ENCODE peak calls at places on chromosomes 13 and 19, in eight cellular contexts. G, J, W, C, M, R, H and Q are unnamed samples.

GRCh38 chr19:40335101-40335500 is 13.1 kb downstream of the C19orf47 start:
- DNase-seq in H (no peak), C (no peak), J (no peak), W (no peak), G (no peak), R (no peak), M (no peak), Q (no peak)

GRCh38 chr19:41515054-41515652 is 60.8 kb upstream of the CEACAM21 start:
- DNase-seq in G (no peak), R (no peak), J (no peak), M (no peak), H (no peak), C (no peak), W (no peak), Q (no peak)

GRCh38 chr19:29442910-29443309 is 82.9 kb upstream of the VSTM2B start:
- DNase-seq in G (no peak), J (no peak), H (no peak), C (no peak), W (no peak), M (no peak), R (no peak), Q (no peak)

GRCh38 chr19:2168619-2169424 is 5.1 kb downstream of the DOT1L start:
- DNase-seq in R (peak), M (peak), G (peak), W (no peak), H (peak), J (peak), C (peak), Q (peak)

GRCh38 chr19:51458051-51458645 is at the start of gene SIGLEC8:
- DNase-seq in W (no peak), M (no peak), C (no peak), H (no peak), J (no peak), R (no peak), G (no peak), Q (no peak)

GRCh38 chr13:42041684-42042035 is 6.8 kb upstream of the DGKH start:
- DNase-seq in R (no peak), H (no peak), G (peak), M (peak), W (no peak), J (peak), C (peak), Q (peak)

GRCh38 chr19:31253816-31254551 is 95.3 kb downstream of the TSHZ3 start:
- DNase-seq in G (no peak), C (peak), M (no peak), W (no peak), R (no peak), J (peak), H (no peak), Q (no peak)

GRCh38 chr13:92251815-92252214 is 853.4 kb downstream of the GPC5 start:
- DNase-seq in C (no peak), W (no peak), M (no peak), R (no peak), G (no peak), J (no peak), H (no peak), Q (no peak)

GRCh38 chr19:38693380-38694223 is 46.2 kb downstream of the ACTN4 start:
- DNase-seq in C (peak), R (no peak), M (no peak), J (peak), H (no peak), G (no peak), W (peak), Q (peak)

GRCh38 chr13:33392794-33393371 is 107.3 kb upstream of the STARD13 start:
- DNase-seq in C (no peak), H (no peak), M (no peak), R (no peak), J (no peak), G (no peak), W (no peak), Q (no peak)

GRCh38 chr13:50691682-50692263 is 151.7 kb downstream of the DLEU7 start:
- DNase-seq in M (no peak), G (no peak), C (no peak), H (no peak), J (no peak), W (no peak), R (no peak), Q (no peak)

GRCh38 chr13:51277943-51278342 is 55.7 kb downstream of the FAM124A start:
- DNase-seq in C (no peak), W (no peak), R (no peak), G (no peak), H (no peak), J (no peak), M (no peak), Q (no peak)

GRCh38 chr13:67792151-67792665 is 562.1 kb upstream of the PCDH9 start:
- DNase-seq in C (no peak), J (no peak), R (no peak), W (no peak), G (no peak), M (no peak), H (no peak), Q (no peak)

GRCh38 chr13:75415720-75416119 is 66.2 kb downstream of the TBC1D4 start:
- DNase-seq in H (no peak), R (peak), G (no peak), M (no peak), C (peak), W (no peak), J (peak), Q (no peak)

GRCh38 chr13:51292000-51292550 is 47.4 kb upstream of the SERPINE3 start:
- DNase-seq in W (no peak), M (no peak), H (no peak), J (peak), C (no peak), G (no peak), R (no peak), Q (no peak)

GRCh38 chr13:39490136-39490535 is 112.9 kb downstream of the LHFPL6 start:
- DNase-seq in R (no peak), H (no peak), G (no peak), C (no peak), W (no peak), J (no peak), M (no peak), Q (no peak)

GRCh38 chr13:112066624-112067004 is 335 bp upstream of the SOX1 start:
- DNase-seq in R (no peak), H (no peak), M (no peak), G (no peak), J (no peak), C (no peak), W (peak), Q (no peak)

GRCh38 chr13:77386046-77386445 is 59.2 kb upstream of the MYCBP2 start:
- DNase-seq in J (no peak), R (no peak), W (no peak), G (no peak), C (no peak), M (no peak), H (no peak), Q (no peak)

GRCh38 chr19:4676955-4677731 is 7.0 kb upstream of the MYDGF start:
- DNase-seq in G (no peak), H (no peak), C (no peak), M (no peak), R (no peak), J (peak), W (no peak), Q (no peak)

GRCh38 chr13:71632721-71633120 is 234.3 kb downstream of the DACH1 start:
- DNase-seq in W (no peak), M (no peak), J (no peak), H (no peak), R (no peak), G (no peak), C (no peak), Q (no peak)

GRCh38 chr13:25574437-25575426 is 203.0 kb downstream of the ATP8A2 start:
- DNase-seq in R (peak), W (peak), J (peak), H (no peak), M (peak), C (peak), G (no peak), Q (peak)

GRCh38 chr13:32585625-32586021 is 629 bp upstream of the PDS5B start:
- DNase-seq in R (no peak), W (peak), C (no peak), M (no peak), G (no peak), J (no peak), H (no peak), Q (no peak)

GRCh38 chr19:10551698-10552301 is 8.1 kb downstream of the ATG4D start:
- DNase-seq in J (no peak), H (peak), W (peak), C (peak), G (no peak), R (no peak), M (no peak), Q (no peak)
- TF ChIP-seq CTCF in J (peak), H (peak), W (no peak), C (peak), G (no peak), R (no peak), M (no peak), Q (no peak)

DNA sequence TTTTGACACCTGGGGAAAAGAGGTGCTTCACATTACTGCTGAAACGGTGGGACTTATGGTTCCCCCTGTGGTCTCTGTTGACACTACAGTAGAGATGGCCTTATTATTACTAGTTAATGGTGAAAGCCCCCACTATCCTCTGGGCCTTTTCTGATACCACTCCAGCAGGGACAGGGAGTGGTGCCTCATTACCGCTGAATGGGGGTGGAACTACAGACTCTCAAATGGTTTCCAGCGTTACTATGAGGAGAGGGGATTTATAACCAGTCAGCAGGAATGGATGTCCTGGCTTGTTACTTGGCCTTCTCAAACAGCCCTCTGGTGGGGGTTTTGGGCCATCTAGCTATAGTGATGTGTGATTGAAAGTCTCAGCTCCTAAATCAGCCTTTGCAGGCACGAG is 96.7 kb upstream of the DIAPH3 start:
- DNase-seq in G (no peak), R (no peak), W (no peak), M (no peak), C (no peak), H (no peak), J (no peak), Q (no peak)
- TF ChIP-seq CTCF in G (no peak), R (no peak), W (no peak), M (no peak), C (no peak), H (peak), J (no peak), Q (no peak)

GRCh38 chr19:45152504-45153338 is 8.1 kb downstream of the NKPD1 start:
- DNase-seq in M (no peak), J (peak), W (peak), R (no peak), G (peak), H (no peak), C (no peak), Q (peak)
- TF ChIP-seq CTCF in M (no peak), J (no peak), W (no peak), R (no peak), G (no peak), H (peak), C (peak), Q (no peak)

GRCh38 chr19:34664870-34665269 is 12.1 kb downstream of the SCGB2B2 start:
- DNase-seq in W (no peak), C (no peak), R (no peak), M (no peak), G (no peak), J (no peak), H (no peak), Q (no peak)

GRCh38 chr19:34664168-34664567 is 12.8 kb downstream of the SCGB2B2 start:
- DNase-seq in C (no peak), H (no peak), M (no peak), R (no peak), W (no peak), G (no peak), J (no peak), Q (no peak)

GRCh38 chr19:34666200-34666957 is 10.6 kb downstream of the SCGB2B2 start:
- DNase-seq in M (no peak), W (no peak), R (no peak), H (no peak), G (no peak), J (no peak), C (no peak), Q (no peak)

GRCh38 chr19:34661357-34661756 is 15.6 kb downstream of the SCGB2B2 start:
- DNase-seq in H (no peak), C (no peak), J (no peak), W (no peak), R (no peak), G (no peak), M (no peak), Q (no peak)

DNA sequence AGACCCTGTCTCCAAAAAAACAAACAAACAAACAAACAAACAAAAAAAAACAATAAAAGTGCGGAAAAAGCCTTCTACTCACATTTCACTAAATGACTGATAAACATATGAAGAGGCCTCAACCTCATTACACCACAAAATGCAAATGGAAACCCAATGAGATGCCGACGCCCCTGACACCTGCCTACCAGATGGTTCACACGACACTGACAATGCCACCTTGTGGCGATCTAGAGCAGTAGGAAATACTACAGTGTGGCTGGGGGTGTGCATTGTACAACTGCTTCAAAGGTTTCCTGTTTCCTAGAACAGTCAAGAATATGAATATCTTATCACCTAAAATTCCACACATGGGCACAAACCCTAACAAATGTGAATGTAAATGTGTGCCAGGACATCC is 14.0 kb downstream of the SCGB2B2 start:
- DNase-seq in W (no peak), R (no peak), G (no peak), H (no peak), J (no peak), C (no peak), M (no peak), Q (no peak)
- TF ChIP-seq CTCF in W (peak), R (peak), G (no peak), H (peak), J (no peak), C (peak), M (no peak), Q (peak)

DNA sequence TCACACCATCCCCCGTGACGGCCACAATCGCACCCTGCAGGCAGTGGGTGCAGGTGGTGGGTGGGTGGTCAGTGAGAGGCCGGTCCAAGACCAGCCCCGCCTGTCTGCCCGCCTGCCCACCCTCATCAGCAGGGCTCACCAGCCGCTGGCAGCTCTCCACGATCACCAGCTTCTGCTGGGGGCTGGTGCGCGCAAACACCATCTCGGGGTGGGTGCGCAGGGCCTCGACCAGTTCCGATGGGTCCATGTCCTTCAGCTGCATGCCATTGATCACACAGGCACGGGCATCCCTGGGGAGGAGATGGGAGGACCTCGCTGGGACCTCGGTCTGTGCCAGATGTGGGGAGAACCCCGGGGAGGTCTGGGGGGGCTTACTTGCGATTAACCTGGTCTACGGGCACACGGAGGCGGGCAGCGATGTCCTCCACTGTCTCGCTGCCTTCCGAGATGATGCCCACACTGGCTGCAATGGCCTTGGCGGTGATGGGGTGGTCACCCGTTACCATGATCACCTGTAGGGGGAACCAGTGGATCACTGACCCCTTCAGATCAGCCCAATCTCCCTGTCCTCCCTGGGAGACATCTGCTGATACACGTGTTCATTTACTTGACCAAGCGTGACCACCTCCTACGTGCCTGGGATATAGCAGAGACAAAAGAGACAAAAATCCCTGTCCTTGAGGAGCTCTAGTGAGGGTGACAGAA is 8.0 kb downstream of the ATP4A start:
- DNase-seq in J (peak), R (no peak), W (no peak), M (no peak), C (no peak), H (no peak), G (no peak), Q (no peak)
- TF ChIP-seq CTCF in J (peak), R (peak), W (no peak), M (no peak), C (peak), H (peak), G (no peak), Q (peak)

DNA sequence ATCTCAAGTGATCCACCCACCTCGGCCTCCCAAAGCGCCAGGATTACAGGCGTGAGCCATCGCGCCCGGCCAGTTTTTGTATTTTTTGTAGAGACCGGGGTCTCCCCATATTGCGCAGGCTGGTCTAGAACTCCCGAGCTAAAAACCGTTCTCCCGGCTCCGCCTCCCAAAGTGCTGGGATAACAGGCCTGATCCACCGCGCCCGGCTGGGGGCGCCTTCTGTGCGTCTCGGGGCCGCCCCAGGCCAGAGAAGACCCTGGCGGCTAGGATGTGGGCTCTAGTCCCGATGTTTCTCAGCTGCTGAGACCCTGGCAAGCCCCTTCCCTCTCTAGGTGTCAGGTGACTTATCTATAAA is 3.6 kb downstream of the ARHGAP45 start:
- DNase-seq in G (no peak), J (no peak), H (no peak), M (no peak), R (no peak), C (no peak), W (no peak), Q (no peak)
- TF ChIP-seq CTCF in G (no peak), J (peak), H (peak), M (no peak), R (peak), C (peak), W (no peak), Q (no peak)

DNA sequence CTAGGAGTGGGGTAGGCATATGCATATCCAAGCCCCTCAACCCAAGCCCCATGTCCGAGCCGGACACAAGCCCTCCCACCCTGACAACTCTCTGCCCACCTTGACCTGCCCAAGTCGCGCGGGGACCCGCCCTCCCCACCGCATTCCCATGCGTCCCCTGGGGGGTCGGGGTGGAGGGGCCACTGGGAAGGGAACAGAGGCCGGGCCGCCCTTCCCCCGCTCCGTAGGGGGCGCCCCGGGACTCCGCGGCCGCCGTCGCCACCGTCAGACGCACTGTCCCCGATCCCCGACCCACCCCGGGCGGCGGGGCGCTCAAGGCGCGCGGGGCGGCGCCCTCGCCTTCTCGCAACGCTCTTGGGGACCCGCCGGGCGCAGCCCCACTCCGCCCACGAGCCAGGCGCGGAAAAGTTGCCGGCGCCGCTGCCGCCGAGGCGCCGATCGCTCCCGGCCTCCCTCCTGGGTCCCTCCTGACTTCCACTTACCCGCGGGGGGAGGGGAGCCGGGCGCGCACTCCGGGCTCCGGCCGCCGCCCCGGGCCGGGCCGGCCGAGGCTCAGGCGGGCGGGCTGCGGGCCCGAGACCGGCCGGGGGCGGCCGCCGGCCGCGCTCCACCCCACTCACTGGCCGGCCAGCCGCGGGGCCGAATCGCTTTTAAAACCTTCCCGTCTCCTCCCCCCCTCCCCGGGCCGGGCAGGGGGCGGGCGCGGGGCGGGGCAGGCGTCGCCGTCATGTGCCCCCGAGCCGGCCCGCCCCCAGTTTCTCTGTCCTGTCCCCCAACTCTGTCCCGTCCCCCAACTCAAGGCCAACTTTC is 34.4 kb upstream of the NANOS3 start:
- DNase-seq in C (no peak), R (no peak), M (no peak), G (peak), J (peak), W (peak), H (peak), Q (peak)
- TF ChIP-seq CTCF in C (peak), R (no peak), M (no peak), G (no peak), J (no peak), W (no peak), H (peak), Q (peak)